ENCODE peak calls at places on chromosomes 3 and 15, in nine cellular contexts. O is stimulated activated naive CD4-positive, alpha-beta T cell treated with Interleukin-2 at 50 U/mL for 16 hours; R is left cardiac atrium; W is NCI-H1436; J is cortex of kidney; I is CD4-positive, CD25-positive, alpha-beta regulatory T cell; A is NCI-H1105; D is naive thymus-derived CD4-positive, alpha-beta T cell; Z is M059J. N is an unnamed sample.

GRCh38 chr3:10524799-10525301 is 19.5 kb upstream of the ATP2B2 start:
- DNase-seq in O (no peak), R (no peak), W (no peak), J (no peak), I (no peak), A (no peak), D (no peak), Z (no peak), N (no peak)

GRCh38 chr3:195015021-195015420 is 255.9 kb downstream of the XXYLT1 start:
- DNase-seq in O (no peak), R (no peak), W (no peak), J (no peak), I (no peak), A (no peak), D (no peak), Z (peak; percentile 75), N (no peak)

GRCh38 chr3:181487236-181487978 is 224.3 kb upstream of the SOX2 start:
- DNase-seq in O (no peak), R (no peak), W (peak; percentile 83), J (no peak), I (no peak), A (peak; percentile 98), D (no peak), Z (no peak), N (no peak)

GRCh38 chr3:194598771-194599557 is 34.3 kb downstream of the TMEM44 start:
- DNase-seq in O (no peak), R (peak; percentile 53), W (no peak), J (no peak), I (no peak), A (no peak), D (no peak), Z (peak; percentile 100), N (no peak)

GRCh38 chr3:141797819-141798405 is 34.7 kb downstream of the GRK7 start:
- DNase-seq in O (no peak), R (no peak), W (no peak), J (no peak), I (peak; percentile 1), A (no peak), D (no peak), Z (no peak), N (no peak)

GRCh38 chr3:33883538-33884203 is 85.2 kb downstream of the PDCD6IP start:
- DNase-seq in O (no peak), R (no peak), W (no peak), J (no peak), I (peak; percentile 47), A (no peak), D (peak; percentile 43), Z (peak; percentile 36), N (no peak)

GRCh38 chr3:115293321-115293720 is 146.2 kb upstream of the ZBTB20 start:
- DNase-seq in O (no peak), R (no peak), W (no peak), J (no peak), I (no peak), A (no peak), D (no peak), Z (no peak), N (no peak)

GRCh38 chr3:10390641-10391373 is 69.9 kb upstream of the SEC13 start:
- DNase-seq in O (no peak), R (no peak), W (no peak), J (no peak), I (no peak), A (no peak), D (no peak), Z (no peak), N (no peak)

GRCh38 chr3:113736548-113737089 is 9.4 kb downstream of the NAA50 start:
- DNase-seq in O (no peak), R (no peak), W (peak; percentile 57), J (no peak), I (peak; percentile 74), A (peak; percentile 43), D (peak; percentile 64), Z (peak; percentile 76), N (peak; percentile 22)

GRCh38 chr3:193851941-193852674 is 259.1 kb downstream of the OPA1 start:
- DNase-seq in O (no peak), R (peak; percentile 48), W (peak; percentile 16), J (no peak), I (no peak), A (no peak), D (no peak), Z (no peak), N (no peak)

GRCh38 chr3:27681249-27681748 is 40.8 kb downstream of the EOMES start:
- DNase-seq in O (peak; percentile 7), R (no peak), W (peak; percentile 32), J (no peak), I (peak; percentile 71), A (peak; percentile 26), D (peak; percentile 63), Z (peak; percentile 78), N (no peak)

GRCh38 chr3:38028621-38029361 is 651 bp downstream of the PLCD1 start:
- DNase-seq in O (no peak), R (no peak), W (no peak), J (no peak), I (no peak), A (no peak), D (no peak), Z (no peak), N (no peak)

GRCh38 chr15:40516322-40516721 is 45.5 kb downstream of the CHST14 start:
- DNase-seq in O (no peak), R (no peak), W (no peak), J (no peak), I (no peak), A (no peak), D (no peak), Z (no peak), N (no peak)

GRCh38 chr3:71991051-71991450 is 206.1 kb upstream of the PROK2 start:
- DNase-seq in O (no peak), R (no peak), W (no peak), J (no peak), I (no peak), A (no peak), D (no peak), Z (no peak), N (no peak)

GRCh38 chr3:141094851-141095545 is 43.9 kb downstream of the SPSB4 start:
- DNase-seq in O (no peak), R (peak; percentile 88), W (peak; percentile 84), J (no peak), I (no peak), A (peak; percentile 54), D (no peak), Z (peak; percentile 66), N (no peak)

GRCh38 chr3:170640737-170641171 is 54.9 kb upstream of the SLC7A14 start:
- DNase-seq in O (no peak), R (no peak), W (no peak), J (no peak), I (no peak), A (no peak), D (no peak), Z (no peak), N (no peak)